ENCODE peak calls at places on chromosomes 3 and 15, in ten cellular contexts. O, G, Y, S, Z, X, I, V, K and L are unnamed samples.
A peak's percentile ranks its signal among the peaks of the same experiment; 100 is the strongest.

GRCh38 chr15:67838789-67839332 is 984 bp downstream of the RNU6-1 start:
- DNase-seq in O (peak; percentile 54), G (no peak), Y (peak; percentile 75), S (no peak), Z (peak; percentile 87), X (peak; percentile 67), I (peak; percentile 23), V (peak; percentile 31), K (no peak), L (peak; percentile 85)

GRCh38 chr15:70722266-70723123 is 40.9 kb downstream of the UACA start:
- DNase-seq in O (peak; percentile 86), G (no peak), Y (peak; percentile 33), S (no peak), Z (peak; percentile 48), X (peak; percentile 76), I (peak; percentile 72), V (no peak), K (no peak), L (no peak)

GRCh38 chr15:85869124-85869523 is 74.4 kb upstream of the KLHL25 start:
- DNase-seq in O (no peak), G (no peak), Y (no peak), S (no peak), Z (no peak), X (no peak), I (no peak), V (no peak), K (no peak), L (no peak)

GRCh38 chr15:58284293-58284692 is 146.1 kb downstream of the AQP9 start:
- DNase-seq in O (no peak), G (no peak), Y (no peak), S (no peak), Z (no peak), X (peak; percentile 42), I (no peak), V (no peak), K (no peak), L (no peak)

GRCh38 chr3:14544282-14545250 is 4.4 kb upstream of the GRIP2 start:
- DNase-seq in O (no peak), G (no peak), Y (no peak), S (no peak), Z (no peak), X (no peak), I (no peak), V (no peak), K (no peak), L (no peak)

GRCh38 chr3:165339753-165340152 is 143.6 kb upstream of the SLITRK3 start:
- DNase-seq in O (peak; percentile 5), G (no peak), Y (peak; percentile 48), S (no peak), Z (peak; percentile 8), X (no peak), I (no peak), V (no peak), K (no peak), L (no peak)

GRCh38 chr3:142211034-142211433 is 14.4 kb downstream of the GK5 start:
- DNase-seq in O (peak; percentile 50), G (no peak), Y (peak; percentile 16), S (no peak), Z (peak; percentile 63), X (no peak), I (no peak), V (no peak), K (no peak), L (no peak)

GRCh38 chr15:39770748-39771689 is 11.6 kb downstream of the FSIP1 start:
- DNase-seq in O (peak; percentile 59), G (no peak), Y (peak; percentile 69), S (peak; percentile 8), Z (no peak), X (no peak), I (peak; percentile 74), V (no peak), K (no peak), L (no peak)

GRCh38 chr3:6551165-6551564 is 309.8 kb upstream of the GRM7 start:
- DNase-seq in O (no peak), G (no peak), Y (peak; percentile 67), S (no peak), Z (no peak), X (no peak), I (no peak), V (no peak), K (no peak), L (no peak)

GRCh38 chr3:187809979-187810568 is 64.8 kb upstream of the BCL6 start:
- DNase-seq in O (no peak), G (no peak), Y (no peak), S (no peak), Z (no peak), X (no peak), I (no peak), V (no peak), K (no peak), L (no peak)

GRCh38 chr3:54294214-54294613 is 171.9 kb downstream of the CACNA2D3 start:
- DNase-seq in O (no peak), G (no peak), Y (no peak), S (no peak), Z (peak; percentile 22), X (no peak), I (no peak), V (no peak), K (no peak), L (no peak)

GRCh38 chr3:185715091-185715490 is 109.8 kb downstream of the IGF2BP2 start:
- DNase-seq in O (peak; percentile 79), G (no peak), Y (no peak), S (no peak), Z (peak; percentile 70), X (peak; percentile 60), I (peak; percentile 46), V (no peak), K (no peak), L (no peak)

GRCh38 chr15:75027551-75027950 is 4.2 kb downstream of the PPCDC start:
- DNase-seq in O (no peak), G (no peak), Y (no peak), S (no peak), Z (no peak), X (no peak), I (no peak), V (no peak), K (no peak), L (no peak)

GRCh38 chr3:109952924-109953323 is 615.6 kb upstream of the DPPA4 start:
- DNase-seq in O (peak; percentile 74), G (no peak), Y (no peak), S (no peak), Z (no peak), X (no peak), I (no peak), V (no peak), K (no peak), L (no peak)

GRCh38 chr3:68876112-68876713 is 56.1 kb downstream of the TAFA4 start:
- DNase-seq in O (peak; percentile 82), G (no peak), Y (peak; percentile 60), S (no peak), Z (peak; percentile 67), X (peak; percentile 60), I (peak; percentile 55), V (peak; percentile 41), K (no peak), L (no peak)

GRCh38 chr3:66403268-66403990 is 97.4 kb downstream of the LRIG1 start:
- DNase-seq in O (no peak), G (no peak), Y (no peak), S (no peak), Z (no peak), X (no peak), I (peak; percentile 60), V (no peak), K (no peak), L (no peak)

GRCh38 chr15:99614749-99615288 is 49.0 kb downstream of the MEF2A start:
- DNase-seq in O (peak; percentile 28), G (no peak), Y (peak; percentile 38), S (no peak), Z (no peak), X (no peak), I (no peak), V (no peak), K (no peak), L (no peak)

GRCh38 chr3:51977449-51978142 is 2.7 kb downstream of the ABHD14A start:
- DNase-seq in O (no peak), G (no peak), Y (no peak), S (no peak), Z (no peak), X (no peak), I (no peak), V (no peak), K (no peak), L (no peak)

GRCh38 chr15:95629503-95630168 is 700.9 kb upstream of the NR2F2 start:
- DNase-seq in O (no peak), G (no peak), Y (no peak), S (no peak), Z (no peak), X (no peak), I (no peak), V (no peak), K (no peak), L (no peak)